ENCODE peak calls at places on chromosomes 1 and 21, in four cellular contexts. N is lower lobe of right lung, J is breast epithelium, K is NT2/D1. Z is an unnamed sample.

GRCh38 chr1:78274814-78275213 is 216.0 kb upstream of the PTGFR start:
- DNase-seq in K (no peak), N (no peak), J (no peak), Z (no peak)

GRCh38 chr1:183622884-183623785 is 12.4 kb downstream of the ARPC5 start:
- DNase-seq in K (peak), N (peak), J (no peak), Z (no peak)

GRCh38 chr21:41817228-41817627 is 50.4 kb upstream of the RIPK4 start:
- DNase-seq in K (peak), N (no peak), J (peak), Z (no peak)

GRCh38 chr1:89065077-89065868 is at the start of gene GBP1:
- DNase-seq in N (no peak), K (no peak), J (no peak), Z (no peak)

GRCh38 chr1:17653728-17654351 is 101.3 kb upstream of the ACTL8 start:
- DNase-seq in J (no peak), K (peak), N (no peak), Z (no peak)

GRCh38 chr1:210233495-210234253 is 1.1 kb downstream of the SERTAD4 start:
- DNase-seq in J (peak), K (peak), N (peak), Z (peak)

GRCh38 chr1:24621121-24621520 is 22.0 kb upstream of the SRRM1 start:
- DNase-seq in K (no peak), N (no peak), J (no peak), Z (no peak)

GRCh38 chr1:22832414-22832786 is 121.8 kb downstream of the EPHB2 start:
- DNase-seq in J (no peak), K (no peak), N (no peak), Z (no peak)

GRCh38 chr1:50846224-50846839 is 113.7 kb downstream of the FAF1 start:
- DNase-seq in N (peak), K (no peak), J (no peak), Z (peak)

Z was measured in left lung.